ENCODE peak calls at places on chromosomes 2 and 18, in five cellular contexts. U is lower lobe of right lung, E is DND-41, J is heart left ventricle, W is Calu3. R is an unnamed sample.

GRCh38 chr2:30631051-30631671 is 176.1 kb downstream of the CAPN13 start:
- DNase-seq in U (no peak), E (peak), J (no peak), W (no peak), R (peak)

GRCh38 chr2:101983486-101983885 is 8.3 kb upstream of the IL1R2 start:
- DNase-seq in U (no peak), E (no peak), J (no peak), W (no peak), R (no peak)

GRCh38 chr18:49177812-49178211 is 227.0 kb upstream of the SMAD7 start:
- DNase-seq in U (no peak), E (no peak), J (no peak), W (no peak), R (peak)

GRCh38 chr18:67428148-67428547 is 88.4 kb downstream of the DSEL start:
- DNase-seq in U (no peak), E (no peak), J (no peak), W (no peak), R (peak)

GRCh38 chr2:110777531-110778311 is 45.3 kb downstream of the ACOXL start:
- DNase-seq in U (no peak), E (no peak), J (no peak), W (no peak), R (no peak)

GRCh38 chr2:172216348-172216933 is 113.7 kb upstream of the DLX2 start:
- DNase-seq in U (no peak), E (no peak), J (no peak), W (no peak), R (no peak)

GRCh38 chr2:3442185-3442584 is 62.7 kb downstream of the TRAPPC12 start:
- DNase-seq in U (no peak), E (no peak), J (no peak), W (no peak), R (peak)

GRCh38 chr2:84880645-84881521 is at the start of gene TRABD2A:
- DNase-seq in U (peak), E (no peak), J (peak), W (no peak), R (no peak)

GRCh38 chr18:31789409-31789808 is 28.7 kb upstream of the SLC25A52 start:
- DNase-seq in U (no peak), E (no peak), J (no peak), W (no peak), R (no peak)

GRCh38 chr2:9813312-9814128 is 29.8 kb upstream of the TAF1B start:
- DNase-seq in U (peak), E (peak), J (peak), W (peak), R (peak)

GRCh38 chr2:109124982-109125594 is 3.9 kb upstream of the SH3RF3 start:
- DNase-seq in U (no peak), E (peak), J (no peak), W (peak), R (no peak)

GRCh38 chr2:227623225-227623624 is 5.9 kb downstream of the SCYGR4 start:
- DNase-seq in U (no peak), E (no peak), J (no peak), W (no peak), R (peak)

GRCh38 chr2:170092475-170092874 is 85.5 kb upstream of the MYO3B start:
- DNase-seq in U (no peak), E (no peak), J (no peak), W (no peak), R (no peak)

GRCh38 chr2:237434916-237435315 is 21.0 kb upstream of the COL6A3 start:
- DNase-seq in U (no peak), E (peak), J (no peak), W (no peak), R (peak)

GRCh38 chr2:236193026-236193425 is 24.8 kb upstream of the GBX2 start:
- DNase-seq in U (no peak), E (no peak), J (no peak), W (no peak), R (no peak)
- TF ChIP-seq CTCF in U (no peak), E (no peak), J (no peak), W (no peak), R (no peak)

DNA sequence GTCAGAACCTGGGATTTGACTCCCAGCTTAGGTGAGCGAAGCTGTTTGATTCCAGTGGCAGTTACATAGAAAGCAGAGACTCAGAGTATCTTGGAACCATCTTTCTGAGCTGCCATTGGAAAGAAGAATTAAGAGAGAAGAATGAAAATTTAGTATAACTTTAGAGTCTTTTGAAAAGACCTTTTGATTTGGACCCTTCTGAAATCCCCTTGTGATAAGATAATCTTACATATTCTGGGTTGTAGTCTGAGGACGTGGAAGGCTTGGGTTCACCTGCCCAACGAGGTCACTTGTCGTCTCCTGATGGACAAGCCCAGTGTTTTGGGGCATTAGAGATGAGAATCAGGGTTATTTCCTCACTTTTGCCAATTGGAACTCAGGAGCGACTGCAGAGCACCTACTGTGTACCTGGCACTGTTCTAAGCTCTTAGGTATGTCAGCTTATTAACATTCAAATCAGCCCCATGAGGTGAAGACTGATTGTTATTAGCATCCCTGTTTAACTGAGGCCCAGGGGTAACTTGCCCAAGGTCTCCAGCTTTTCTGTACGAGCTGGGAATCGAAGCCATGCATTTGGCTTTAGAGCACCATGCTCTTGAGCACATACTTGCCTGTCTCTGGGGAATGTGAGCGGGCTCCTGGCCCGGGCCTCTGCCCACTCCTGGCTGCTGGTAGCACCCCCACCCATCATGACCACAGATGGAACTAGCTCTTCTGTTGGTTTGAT is 2.9 kb downstream of the HK2 start:
- DNase-seq in U (no peak), E (no peak), J (no peak), W (no peak), R (no peak)
- TF ChIP-seq CTCF in U (no peak), E (no peak), J (no peak), W (no peak), R (no peak)

DNA sequence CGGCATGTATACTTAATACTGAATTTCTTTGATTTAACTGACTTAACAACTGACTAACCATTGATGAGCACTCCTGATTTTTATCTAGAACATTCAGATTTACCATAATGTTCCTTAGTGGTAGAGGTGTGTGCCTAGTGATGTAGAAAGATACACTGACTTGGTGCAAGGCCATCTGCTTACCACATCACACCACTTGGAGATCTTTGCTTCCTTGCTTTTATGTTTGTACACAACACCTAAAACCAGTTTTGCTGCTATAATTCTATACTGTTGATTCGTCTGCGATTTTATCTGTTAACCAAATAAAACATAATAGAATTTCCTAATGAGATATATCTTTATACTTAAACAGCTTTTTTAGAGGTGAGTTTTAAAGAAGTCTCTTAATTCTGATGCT is 3.9 kb upstream of the FARP2 start:
- DNase-seq in U (no peak), E (no peak), J (no peak), W (no peak), R (no peak)
- TF ChIP-seq CTCF in U (no peak), E (no peak), J (no peak), W (no peak), R (no peak)

DNA sequence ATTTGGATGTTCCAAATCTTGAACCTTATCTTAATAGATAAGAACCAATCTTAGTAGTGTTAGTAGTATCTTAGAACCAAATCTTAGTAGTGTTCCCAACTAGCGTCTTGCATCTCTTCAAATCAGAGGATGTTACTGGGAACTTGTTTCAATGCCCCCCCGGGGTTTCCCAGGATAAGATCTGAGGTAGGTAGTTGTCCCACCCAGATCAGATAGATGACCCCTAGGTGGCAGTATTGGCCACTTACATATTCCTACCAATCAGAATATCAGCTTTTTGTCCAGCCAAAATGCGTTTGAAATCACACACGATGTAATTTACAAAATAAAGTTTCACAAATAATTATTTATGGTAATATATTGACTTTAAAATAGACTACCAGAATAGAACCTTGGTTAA is 314.8 kb downstream of the MBD2 start:
- DNase-seq in U (no peak), E (peak), J (no peak), W (peak), R (peak)
- TF ChIP-seq CTCF in U (peak), E (peak), J (peak), W (peak), R (peak)

DNA sequence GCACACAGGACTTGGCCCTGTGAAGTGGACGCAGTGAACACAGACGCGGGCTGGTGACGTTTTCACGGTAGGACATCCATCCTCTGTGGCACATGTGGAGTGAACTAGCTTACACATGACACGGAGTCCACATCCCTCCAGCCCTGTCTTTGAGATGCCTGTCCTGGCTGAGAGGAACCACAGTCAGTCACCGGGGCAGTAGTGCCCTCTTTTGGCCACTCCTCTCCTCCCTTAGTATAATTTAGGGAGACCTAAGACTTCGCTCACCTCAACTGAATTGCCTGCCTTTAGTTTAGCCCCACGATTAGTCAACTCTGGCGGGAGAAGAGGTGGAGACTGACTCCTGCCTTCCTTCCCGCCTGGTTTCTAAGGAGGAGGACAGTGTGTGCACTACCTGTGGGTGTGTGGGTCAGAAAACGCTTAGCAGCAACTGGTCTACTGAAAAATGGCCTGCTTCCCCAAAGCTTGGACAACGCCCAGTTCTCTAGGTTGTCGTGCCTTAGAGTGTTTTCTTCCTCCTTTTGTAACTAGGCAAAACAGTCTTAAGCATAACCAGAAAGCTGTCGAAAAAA is 70.6 kb downstream of the MBP start:
- DNase-seq in U (peak), E (peak), J (no peak), W (no peak), R (no peak)
- TF ChIP-seq CTCF in U (peak), E (peak), J (peak), W (no peak), R (no peak)

GRCh38 chr18:73790582-73790981 is 357.1 kb downstream of the FBXO15 start:
- DNase-seq in U (no peak), E (no peak), J (no peak), W (no peak), R (no peak)
- TF ChIP-seq CTCF in U (no peak), E (no peak), J (no peak), W (no peak), R (no peak)

GRCh38 chr2:37573406-37573805 is 98.0 kb downstream of the CDC42EP3 start:
- DNase-seq in U (no peak), E (no peak), J (no peak), W (no peak), R (peak)

GRCh38 chr2:37579314-37579713 is 92.1 kb downstream of the CDC42EP3 start:
- DNase-seq in U (no peak), E (no peak), J (no peak), W (no peak), R (no peak)

GRCh38 chr2:37576831-37577230 is 94.6 kb downstream of the CDC42EP3 start:
- DNase-seq in U (no peak), E (no peak), J (no peak), W (no peak), R (peak)

GRCh38 chr2:37573818-37574388 is 97.5 kb downstream of the CDC42EP3 start:
- DNase-seq in U (no peak), E (no peak), J (no peak), W (no peak), R (no peak)

GRCh38 chr2:37575780-37576179 is 95.7 kb downstream of the CDC42EP3 start:
- DNase-seq in U (no peak), E (no peak), J (no peak), W (no peak), R (no peak)
- TF ChIP-seq CTCF in U (no peak), E (no peak), J (no peak), W (no peak), R (no peak)

DNA sequence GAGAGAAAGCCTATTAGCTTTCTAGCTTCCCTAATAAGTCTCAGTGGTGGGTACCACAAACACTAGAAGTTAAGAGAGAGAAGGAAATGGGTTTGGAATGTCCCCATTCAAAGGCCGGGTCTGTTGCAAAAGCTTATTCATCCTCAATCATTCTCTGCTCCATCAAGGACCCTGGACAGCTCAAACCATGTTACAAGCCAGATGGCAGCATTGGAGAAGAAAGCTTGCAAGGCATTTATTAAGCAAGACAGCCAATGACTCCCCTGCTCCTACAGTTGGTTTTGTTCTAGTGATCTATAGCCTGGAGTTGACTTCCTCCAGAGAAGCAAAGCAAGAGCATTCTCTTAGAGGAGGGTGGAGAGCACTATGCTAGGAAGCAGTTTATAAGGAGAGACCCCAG is 86.9 kb upstream of the LMAN1 start:
- DNase-seq in U (no peak), E (no peak), J (no peak), W (no peak), R (peak)
- TF ChIP-seq CTCF in U (no peak), E (no peak), J (no peak), W (no peak), R (no peak)

DNA sequence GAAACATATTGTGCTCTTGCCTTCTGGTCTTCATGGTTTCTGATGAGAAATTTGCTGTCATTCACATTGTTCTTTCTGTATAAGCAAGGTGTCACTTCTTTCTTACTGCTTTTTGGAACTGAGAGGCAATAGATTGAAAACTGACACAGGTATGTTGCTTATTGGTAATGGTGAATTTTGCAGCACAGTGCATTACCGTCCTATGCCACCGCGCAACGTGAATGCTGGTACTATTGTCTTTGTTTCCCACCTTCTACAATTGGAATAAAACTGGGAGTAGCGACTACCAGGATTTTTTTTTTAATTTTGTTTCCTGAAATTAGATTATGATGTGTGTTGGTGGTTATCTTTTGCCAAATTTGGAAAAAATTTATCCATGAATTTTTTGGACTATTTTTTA is 11.4 kb downstream of the XIRP2 start:
- DNase-seq in U (no peak), E (no peak), J (no peak), W (no peak), R (no peak)
- TF ChIP-seq CTCF in U (no peak), E (no peak), J (no peak), W (no peak), R (no peak)

GRCh38 chr18:74654637-74655036 is 57.0 kb downstream of the ZNF407 start:
- DNase-seq in U (no peak), E (no peak), J (no peak), W (no peak), R (peak)
- TF ChIP-seq CTCF in U (no peak), E (peak), J (no peak), W (no peak), R (no peak)

R was measured in cardiac fibroblast.